ENCODE peak calls at places on chromosome 10, in six cellular contexts. Y is AG04449; Z is uterus; O is psoas muscle; N is progenitor cell of endocrine pancreas; X is CD8-positive, alpha-beta T cell. L is an unnamed sample.
A peak's percentile ranks its signal among the peaks of the same experiment; 100 is the strongest.

GRCh38 chr10:47359626-47360418 is 11.7 kb downstream of the RBP3 start:
- DNase-seq in Y (no peak), Z (no peak), N (no peak), O (peak; percentile 22), X (no peak), L (no peak)

GRCh38 chr10:131751827-131752775 is 148.7 kb upstream of the PPP2R2D start:
- DNase-seq in Z (no peak), O (peak; percentile 35), N (no peak), X (no peak), Y (no peak), L (no peak)

GRCh38 chr10:31940839-31941653 is 12.4 kb upstream of the ARHGAP12 start:
- DNase-seq in X (no peak), O (peak; percentile 71), N (no peak), Z (no peak), Y (peak; percentile 79), L (no peak)

GRCh38 chr10:122276611-122277205 is 5.6 kb downstream of the BTBD16 start:
- DNase-seq in X (no peak), Y (no peak), N (no peak), O (no peak), Z (no peak), L (no peak)

GRCh38 chr10:1301138-1301537 is 245.0 kb downstream of the WDR37 start:
- DNase-seq in Y (no peak), O (no peak), Z (no peak), N (no peak), X (no peak), L (no peak)

GRCh38 chr10:97851341-97852001 is 1.8 kb downstream of the GOLGA7B start:
- DNase-seq in Z (no peak), X (peak; percentile 38), N (no peak), O (no peak), Y (no peak), L (no peak)

GRCh38 chr10:7853226-7853891 is 35.1 kb downstream of the TAF3 start:
- DNase-seq in Y (no peak), N (no peak), Z (no peak), O (no peak), X (no peak), L (no peak)

GRCh38 chr10:44853148-44853734 is 57.9 kb upstream of the TMEM72 start:
- DNase-seq in Z (no peak), Y (no peak), O (peak; percentile 23), X (no peak), N (no peak), L (no peak)

GRCh38 chr10:98380493-98381339 is 34.3 kb downstream of the PYROXD2 start:
- DNase-seq in Z (no peak), N (no peak), Y (no peak), X (no peak), O (no peak), L (no peak)

GRCh38 chr10:27822286-27822685 is 76.7 kb upstream of the MKX start:
- DNase-seq in X (no peak), O (no peak), Z (no peak), N (no peak), Y (peak; percentile 87), L (no peak)

GRCh38 chr10:47299989-47300931 is at the start of gene GDF10:
- DNase-seq in O (no peak), Y (no peak), N (peak; percentile 34), X (no peak), Z (no peak), L (no peak)

GRCh38 chr10:84600947-84601346 is 272.6 kb downstream of the CCSER2 start:
- DNase-seq in O (no peak), N (no peak), Y (no peak), X (no peak), Z (no peak), L (no peak)

GRCh38 chr10:71484352-71484751 is 87.6 kb downstream of the CDH23 start:
- DNase-seq in N (no peak), Y (no peak), X (no peak), Z (no peak), O (no peak), L (no peak)

GRCh38 chr10:615583-616152 is 73.8 kb downstream of the DIP2C start:
- DNase-seq in X (no peak), Z (peak; percentile 13), O (no peak), Y (peak; percentile 77), N (no peak), L (no peak)

GRCh38 chr10:35554036-35554435 is 51.1 kb upstream of the GJD4 start:
- DNase-seq in Z (no peak), Y (no peak), O (no peak), X (no peak), N (no peak), L (no peak)

DNA sequence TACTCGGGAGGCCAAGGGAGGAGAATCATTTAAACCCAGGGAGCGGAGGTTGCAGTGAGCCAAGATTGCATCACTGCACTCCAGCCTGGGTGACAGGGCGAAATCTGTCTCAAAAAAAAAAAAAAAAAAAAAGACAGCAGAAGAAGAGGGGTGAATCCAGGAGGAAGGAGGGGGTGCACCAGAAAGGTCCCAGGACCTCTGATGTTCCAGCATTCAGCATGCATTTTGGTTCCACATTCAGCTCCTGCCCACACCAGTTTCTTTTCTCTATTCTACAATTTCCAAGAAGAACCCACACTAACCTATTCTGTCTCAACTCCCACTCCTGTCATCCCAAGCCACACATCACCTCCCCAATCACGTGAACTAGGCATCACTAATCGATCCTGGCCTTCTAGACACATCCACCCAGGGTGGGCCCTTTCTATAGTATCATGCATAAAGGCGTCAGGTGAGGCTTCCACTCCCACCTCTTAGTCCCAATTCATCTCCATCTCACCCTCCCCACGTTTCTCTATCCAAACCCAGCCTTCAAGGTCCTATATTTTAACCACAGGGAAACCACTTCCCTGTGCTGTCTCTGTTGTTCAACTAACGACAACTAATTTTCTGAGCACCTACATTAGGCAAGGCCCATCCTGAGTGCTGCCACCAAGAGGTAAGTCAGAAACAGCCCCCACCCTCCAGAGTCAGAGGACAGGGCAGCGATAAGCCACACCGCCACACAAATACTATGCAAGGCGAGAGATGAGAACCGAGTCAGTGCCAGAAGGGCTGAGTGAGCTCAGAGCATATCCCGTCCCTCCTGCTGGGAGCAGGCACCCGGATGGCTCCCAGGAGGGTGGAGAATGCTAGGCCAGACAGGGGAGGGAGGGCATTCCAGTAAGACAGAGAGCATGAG is 2.2 kb downstream of the ANXA11 start:
- DNase-seq in X (peak; percentile 72), Z (peak; percentile 75), O (peak; percentile 91), Y (peak; percentile 78), N (peak; percentile 15), L (no peak)
- TF ChIP-seq CTCF in X (peak; percentile 55), Z (no peak), O (peak; percentile 26), Y (peak; percentile 6), N (no peak), L (no peak)

GRCh38 chr10:54372164-54372563 is 428.9 kb downstream of the PCDH15 start:
- DNase-seq in N (no peak), Z (no peak), X (no peak), Y (no peak), O (no peak), L (no peak)

GRCh38 chr10:54363390-54363789 is 437.6 kb downstream of the PCDH15 start:
- DNase-seq in Z (no peak), X (no peak), Y (no peak), N (no peak), O (no peak), L (no peak)

DNA sequence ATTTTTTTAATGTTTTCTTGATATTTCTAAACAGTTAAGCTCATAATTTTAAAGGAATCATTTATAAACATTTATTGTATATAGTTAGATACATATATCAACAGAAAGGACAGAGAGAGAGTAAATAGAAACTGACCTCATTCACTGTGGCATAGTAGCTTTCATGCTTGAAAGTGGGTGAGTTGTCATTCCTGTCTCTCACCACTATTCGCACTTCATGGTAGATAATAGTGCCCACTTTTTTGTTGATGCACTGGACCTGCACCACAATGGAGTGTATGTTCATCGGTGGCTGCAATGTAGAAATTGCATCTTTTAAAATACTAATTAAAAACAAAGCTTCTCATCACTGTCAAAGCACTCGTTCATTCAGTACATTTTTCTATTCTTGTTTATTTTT is 432.0 kb downstream of the PCDH15 start:
- DNase-seq in Y (no peak), N (no peak), O (no peak), Z (no peak), X (no peak), L (no peak)
- TF ChIP-seq CTCF in Y (no peak), N (no peak), O (no peak), Z (no peak), X (no peak), L (no peak)

GRCh38 chr10:13271552-13272163 is 28.2 kb downstream of the PHYH start:
- DNase-seq in X (peak; percentile 59), Z (peak; percentile 22), O (peak; percentile 63), Y (no peak), N (peak; percentile 27), L (no peak)
- TF ChIP-seq CTCF in X (no peak), Z (no peak), O (peak; percentile 29), Y (peak; percentile 44), N (peak; percentile 60), L (no peak)

GRCh38 chr10:6701289-6701688 is 121.2 kb upstream of the PRKCQ start:
- DNase-seq in N (no peak), Z (no peak), O (no peak), X (no peak), Y (no peak), L (no peak)
- TF ChIP-seq CTCF in N (peak; percentile 40), Z (no peak), O (peak; percentile 40), X (no peak), Y (no peak), L (no peak)

DNA sequence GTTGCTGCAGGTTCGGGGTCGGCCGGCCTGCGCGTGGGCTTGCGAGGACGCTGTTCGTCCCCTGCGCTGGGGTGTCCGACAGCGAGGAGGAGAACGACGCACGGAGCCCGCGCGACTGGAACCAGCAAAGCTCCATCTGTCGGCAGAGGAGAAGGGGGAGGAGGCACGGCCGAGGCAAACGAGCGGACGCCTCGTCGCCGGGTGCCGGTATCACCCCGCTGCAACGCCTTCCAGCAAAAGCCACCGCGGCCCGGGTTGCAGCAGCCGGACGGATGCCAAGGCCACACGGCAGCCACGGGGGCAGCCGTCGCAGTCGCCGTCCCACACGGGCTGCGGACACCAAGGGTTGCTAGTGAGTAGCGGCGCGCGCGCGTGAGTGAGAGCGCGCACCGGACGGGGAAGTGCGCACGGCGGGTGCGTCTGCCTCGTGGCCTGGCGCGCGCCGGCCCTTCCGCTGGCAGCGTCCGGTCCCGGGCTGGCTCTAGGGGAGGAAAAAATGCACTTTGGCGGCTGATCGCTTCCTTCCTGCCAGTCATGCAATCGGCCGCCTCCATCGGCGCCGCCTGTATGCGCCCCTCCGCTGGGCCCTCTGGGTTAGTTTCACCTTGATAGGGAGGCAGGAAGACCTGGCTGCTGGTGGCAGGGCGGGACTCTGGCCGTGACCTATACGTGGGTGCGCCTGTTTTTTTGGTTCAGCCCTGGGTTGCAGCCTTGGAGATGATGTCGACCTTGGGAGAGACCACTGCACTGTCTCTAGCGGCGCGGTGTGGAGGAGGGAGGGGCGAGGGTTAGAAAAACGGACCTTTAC is 446 bp downstream of the STAMBPL1 start:
- DNase-seq in Y (no peak), Z (peak; percentile 70), N (peak; percentile 42), X (peak; percentile 71), O (peak; percentile 88), L (peak; percentile 42)
- TF ChIP-seq CTCF in Y (peak; percentile 48), Z (no peak), N (no peak), X (peak; percentile 17), O (peak; percentile 13), L (no peak)

L was measured in mesothelial cell of epicardium.